ENCODE peak calls at places on chromosomes 6 and 20, in seven cellular contexts. P, E, K, F, O, Y and N are unnamed samples.

GRCh38 chr6:80637312-80637711 is 530.8 kb downstream of the BCKDHB start:
- DNase-seq in P (no peak), O (no peak), E (no peak), K (no peak), Y (peak; percentile 64), F (no peak), N (no peak)

GRCh38 chr6:99629293-99629692 is 22.7 kb downstream of the PRDM13 start:
- DNase-seq in Y (no peak), F (no peak), K (no peak), O (no peak), P (no peak), E (no peak), N (no peak)

GRCh38 chr20:34570859-34571306 is 12.4 kb downstream of the MAP1LC3A start:
- DNase-seq in K (no peak), Y (peak; percentile 89), O (no peak), E (no peak), P (no peak), F (no peak), N (no peak)

GRCh38 chr20:50306478-50307423 is 116.1 kb downstream of the CEBPB start:
- DNase-seq in K (no peak), Y (no peak), P (no peak), E (no peak), O (no peak), F (no peak), N (no peak)

GRCh38 chr20:1282966-1283365 is 16.9 kb downstream of the SNPH start:
- DNase-seq in E (no peak), Y (no peak), O (no peak), P (no peak), K (no peak), F (no peak), N (no peak)

GRCh38 chr20:56924976-56925695 is 296.0 kb downstream of the TFAP2C start:
- DNase-seq in E (peak; percentile 94), Y (no peak), F (no peak), K (no peak), P (no peak), O (no peak), N (no peak)

GRCh38 chr6:31396422-31397152 is 6.8 kb upstream of the MICA start:
- DNase-seq in F (peak; percentile 87), E (peak; percentile 86), O (peak; percentile 78), Y (peak; percentile 61), P (no peak), K (peak; percentile 79), N (peak; percentile 90)

GRCh38 chr6:17035994-17036393 is 65.9 kb upstream of the STMND1 start:
- DNase-seq in O (no peak), P (no peak), E (no peak), F (no peak), K (no peak), Y (no peak), N (no peak)

GRCh38 chr20:39911497-39911896 is 777.5 kb downstream of the MAFB start:
- DNase-seq in P (no peak), F (no peak), O (no peak), K (no peak), E (no peak), Y (no peak), N (no peak)

GRCh38 chr6:113078791-113079190 is 731.7 kb downstream of the RFPL4B start:
- DNase-seq in K (no peak), O (no peak), P (no peak), E (no peak), Y (no peak), F (no peak), N (no peak)

GRCh38 chr6:91130126-91130525 is 543.3 kb upstream of the MAP3K7 start:
- DNase-seq in O (no peak), P (no peak), Y (no peak), K (no peak), F (no peak), E (no peak), N (no peak)

GRCh38 chr20:31894980-31895675 is 24.7 kb downstream of the TTLL9 start:
- DNase-seq in Y (peak; percentile 59), F (no peak), K (no peak), P (no peak), E (no peak), O (no peak), N (no peak)

GRCh38 chr6:111825439-111825838 is 47.8 kb downstream of the FYN start:
- DNase-seq in F (no peak), O (no peak), K (no peak), P (no peak), E (no peak), Y (no peak), N (no peak)

GRCh38 chr6:89133981-89134380 is 11.9 kb upstream of the PM20D2 start:
- DNase-seq in P (no peak), F (no peak), O (no peak), K (no peak), Y (no peak), E (no peak), N (no peak)

GRCh38 chr20:13105071-13105470 is 96.3 kb downstream of the SPTLC3 start:
- DNase-seq in K (no peak), Y (no peak), P (no peak), E (peak; percentile 13), O (no peak), F (no peak), N (no peak)

GRCh38 chr6:8904754-8905153 is 469.4 kb upstream of the SLC35B3 start:
- DNase-seq in Y (peak; percentile 1), O (no peak), K (peak; percentile 14), P (no peak), E (no peak), F (no peak), N (no peak)

GRCh38 chr6:143579703-143580102 is 68.2 kb upstream of the FUCA2 start:
- DNase-seq in P (no peak), O (no peak), F (no peak), Y (peak; percentile 93), E (no peak), K (no peak), N (no peak)

GRCh38 chr6:287500-287883 is 4.8 kb upstream of the DUSP22 start:
- DNase-seq in E (no peak), O (no peak), P (no peak), Y (no peak), K (no peak), F (no peak), N (no peak)

GRCh38 chr20:46557231-46557956 is 6.9 kb upstream of the OCSTAMP start:
- DNase-seq in Y (peak; percentile 64), F (no peak), K (peak; percentile 71), E (no peak), O (no peak), P (no peak), N (no peak)

GRCh38 chr20:64212750-64213149 is 42.8 kb upstream of the PCMTD2 start:
- DNase-seq in E (no peak), Y (peak; percentile 59), K (no peak), O (no peak), F (no peak), P (no peak), N (no peak)

GRCh38 chr6:8268606-8269005 is 166.3 kb upstream of the EEF1E1 start:
- DNase-seq in O (no peak), F (no peak), Y (no peak), E (no peak), P (no peak), K (no peak), N (no peak)

GRCh38 chr6:63527658-63528514 is 44.4 kb upstream of the LOC128125822 start:
- DNase-seq in E (no peak), K (peak; percentile 76), Y (peak; percentile 99), F (no peak), O (no peak), P (no peak), N (no peak)

GRCh38 chr6:2360716-2361115 is 115.3 kb upstream of the GMDS start:
- DNase-seq in P (no peak), Y (no peak), K (no peak), O (no peak), F (no peak), E (no peak), N (no peak)

GRCh38 chr20:46004813-46005505 is 3.7 kb upstream of the MMP9 start:
- DNase-seq in O (no peak), P (no peak), F (no peak), E (no peak), K (no peak), Y (no peak), N (no peak)

GRCh38 chr6:55866110-55866509 is 9.3 kb downstream of the BMP5 start:
- DNase-seq in E (no peak), K (no peak), F (no peak), Y (peak; percentile 37), O (no peak), P (no peak), N (no peak)

GRCh38 chr6:127854009-127854408 is 46.8 kb downstream of the THEMIS start:
- DNase-seq in Y (no peak), K (no peak), O (no peak), F (no peak), P (no peak), E (no peak), N (no peak)

GRCh38 chr6:25360611-25361010 is 81.4 kb downstream of the CARMIL1 start:
- DNase-seq in P (no peak), O (no peak), Y (peak; percentile 43), F (no peak), E (no peak), K (no peak), N (no peak)